ENCODE peak calls at places on chromosomes 12 and 14, in eight cellular contexts. Z is HFFc6, G is hepatocyte, V is fibroblast of mammary gland, L is glutamatergic neuron, H is lower lobe of right lung, M is B cell, P is endothelial cell. D is an unnamed sample.

GRCh38 chr14:22886500-22887259 is 3.7 kb downstream of the REM2 start:
- DNase-seq in Z (no peak), G (peak; percentile 78), P (peak; percentile 63), H (peak; percentile 87), M (peak; percentile 88), V (peak; percentile 47), L (peak; percentile 84), D (peak; percentile 89)

GRCh38 chr12:98968896-98969295 is 323.8 kb downstream of the APAF1 start:
- DNase-seq in V (no peak), H (no peak), Z (no peak), M (no peak), L (no peak), G (no peak), P (no peak), D (no peak)

GRCh38 chr12:52871291-52871961 is 22.6 kb upstream of the KRT78 start:
- DNase-seq in H (no peak), G (peak; percentile 58), Z (peak; percentile 77), V (peak; percentile 89), P (no peak), L (no peak), M (no peak), D (no peak)

GRCh38 chr14:50615566-50615965 is 52.5 kb downstream of the SAV1 start:
- DNase-seq in Z (no peak), L (no peak), P (no peak), G (no peak), V (no peak), H (no peak), M (no peak), D (no peak)

GRCh38 chr14:63611078-63611477 is 30.6 kb downstream of the WDR89 start:
- DNase-seq in Z (no peak), P (no peak), V (no peak), L (no peak), M (no peak), H (peak; percentile 62), G (no peak), D (no peak)

GRCh38 chr12:52612431-52613290 is 5.7 kb downstream of the KRT73 start:
- DNase-seq in P (no peak), Z (no peak), L (no peak), H (no peak), V (no peak), G (no peak), M (no peak), D (no peak)

GRCh38 chr14:69727860-69728259 is 39.1 kb upstream of the SRSF5 start:
- DNase-seq in L (no peak), H (no peak), Z (no peak), V (no peak), G (no peak), M (no peak), P (no peak), D (no peak)

GRCh38 chr14:94373708-94374107 is 14.7 kb downstream of the SERPINA1 start:
- DNase-seq in M (no peak), V (peak; percentile 99), G (no peak), H (no peak), P (no peak), L (no peak), Z (peak; percentile 80), D (no peak)

GRCh38 chr14:102629700-102630365 is 37.4 kb downstream of the RCOR1 start:
- DNase-seq in L (no peak), H (no peak), V (peak; percentile 17), Z (no peak), P (no peak), G (no peak), M (no peak), D (no peak)

GRCh38 chr12:130965668-130966067 is 12.0 kb downstream of the ADGRD1 start:
- DNase-seq in L (no peak), H (no peak), M (no peak), Z (no peak), P (no peak), G (no peak), V (peak; percentile 46), D (no peak)

GRCh38 chr12:123936956-123937706 is 35.5 kb downstream of the CCDC92 start:
- DNase-seq in H (no peak), V (no peak), P (no peak), L (no peak), Z (no peak), G (no peak), M (no peak), D (no peak)

GRCh38 chr12:118448341-118448740 is 72.0 kb downstream of the SUDS3 start:
- DNase-seq in V (no peak), L (no peak), P (no peak), H (no peak), M (no peak), Z (no peak), G (no peak), D (no peak)

GRCh38 chr14:70585221-70585620 is 15.2 kb downstream of the MED6 start:
- DNase-seq in V (peak; percentile 18), Z (peak; percentile 16), G (no peak), H (no peak), M (no peak), P (no peak), L (no peak), D (no peak)

GRCh38 chr12:2877959-2878732 is 1.1 kb downstream of the RHNO1 start:
- DNase-seq in P (no peak), Z (peak; percentile 15), V (peak; percentile 40), L (no peak), H (no peak), M (no peak), G (peak; percentile 45), D (no peak)

GRCh38 chr12:2876431-2877046 is 435 bp downstream of the FOXM1 start:
- DNase-seq in V (peak; percentile 21), P (peak; percentile 15), M (no peak), Z (peak; percentile 13), G (no peak), H (no peak), L (no peak), D (peak; percentile 43)

GRCh38 chr12:2879853-2880252 is 2.8 kb downstream of the RHNO1 start:
- DNase-seq in P (no peak), Z (no peak), V (no peak), G (no peak), M (no peak), H (no peak), L (no peak), D (no peak)

GRCh38 chr12:2877047-2877958 is at the start of the genes FOXM1 and RHNO1:
- DNase-seq in M (peak; percentile 85), P (peak; percentile 92), Z (peak; percentile 88), V (peak; percentile 85), G (peak; percentile 95), L (peak; percentile 92), H (peak; percentile 93), D (peak; percentile 94)
- TF ChIP-seq CTCF in M (no peak), P (no peak), Z (no peak), V (no peak), G (peak; percentile 6), L (no peak), H (peak; percentile 35), D (peak; percentile 11)

GRCh38 chr12:112807452-112807851 is 15.9 kb downstream of the RPH3A start:
- DNase-seq in V (no peak), H (no peak), G (no peak), P (no peak), L (no peak), Z (no peak), M (no peak), D (no peak)

GRCh38 chr12:112800183-112800582 is 8.6 kb downstream of the RPH3A start:
- DNase-seq in M (no peak), L (no peak), G (no peak), Z (no peak), V (no peak), P (no peak), H (no peak), D (no peak)

GRCh38 chr12:112801055-112801454 is 9.5 kb downstream of the RPH3A start:
- DNase-seq in V (no peak), P (no peak), L (no peak), G (no peak), Z (no peak), H (no peak), M (no peak), D (no peak)

GRCh38 chr12:112806721-112807120 is 15.2 kb downstream of the RPH3A start:
- DNase-seq in H (no peak), G (no peak), M (no peak), P (no peak), L (no peak), Z (no peak), V (no peak), D (no peak)

GRCh38 chr12:112803620-112804279 is 12.2 kb downstream of the RPH3A start:
- DNase-seq in L (no peak), H (no peak), G (no peak), V (no peak), P (no peak), Z (no peak), M (no peak), D (no peak)
- TF ChIP-seq CTCF in L (no peak), H (no peak), G (no peak), V (no peak), P (no peak), Z (no peak), M (no peak), D (no peak)

DNA sequence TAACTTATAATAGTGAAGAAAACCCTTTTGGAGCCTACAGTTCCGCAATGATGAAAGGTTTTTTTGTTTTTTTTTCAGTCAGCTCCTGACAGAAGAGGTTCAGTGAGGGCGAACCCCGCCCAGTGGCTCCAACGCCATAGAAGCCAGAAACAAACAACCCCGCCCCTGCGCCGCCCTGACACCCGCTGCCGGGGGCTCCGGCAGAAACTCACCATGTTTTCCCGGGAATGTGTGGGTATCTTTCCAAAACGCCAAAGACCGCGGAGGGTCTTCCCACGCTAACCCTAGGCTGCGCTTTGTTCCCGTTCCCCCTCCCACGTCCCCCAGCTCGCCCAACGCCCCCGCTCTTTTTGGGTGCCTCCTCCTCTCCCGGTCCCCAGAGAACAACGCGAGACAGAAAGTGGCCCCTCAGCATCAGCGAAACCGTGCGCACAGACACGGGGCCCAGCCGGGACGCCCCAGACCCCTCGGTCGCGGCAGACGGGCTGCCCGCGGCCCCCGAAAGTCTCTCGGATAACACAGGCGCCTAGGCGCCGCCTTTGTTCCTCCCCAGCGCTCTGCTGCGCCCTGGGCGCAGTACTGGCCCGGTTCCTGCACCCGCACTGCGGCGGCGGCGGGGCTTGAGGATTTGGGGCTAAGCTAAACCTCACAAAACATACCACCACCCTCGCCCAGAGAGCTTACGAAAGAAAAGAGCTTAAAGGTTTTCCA is 520 bp downstream of the TUBA1A start:
- DNase-seq in V (peak; percentile 69), H (peak; percentile 92), M (peak; percentile 86), L (peak; percentile 46), G (peak; percentile 77), Z (peak; percentile 65), P (peak; percentile 36), D (peak; percentile 71)
- TF ChIP-seq CTCF in V (no peak), H (no peak), M (no peak), L (no peak), G (no peak), Z (no peak), P (no peak), D (no peak)

DNA sequence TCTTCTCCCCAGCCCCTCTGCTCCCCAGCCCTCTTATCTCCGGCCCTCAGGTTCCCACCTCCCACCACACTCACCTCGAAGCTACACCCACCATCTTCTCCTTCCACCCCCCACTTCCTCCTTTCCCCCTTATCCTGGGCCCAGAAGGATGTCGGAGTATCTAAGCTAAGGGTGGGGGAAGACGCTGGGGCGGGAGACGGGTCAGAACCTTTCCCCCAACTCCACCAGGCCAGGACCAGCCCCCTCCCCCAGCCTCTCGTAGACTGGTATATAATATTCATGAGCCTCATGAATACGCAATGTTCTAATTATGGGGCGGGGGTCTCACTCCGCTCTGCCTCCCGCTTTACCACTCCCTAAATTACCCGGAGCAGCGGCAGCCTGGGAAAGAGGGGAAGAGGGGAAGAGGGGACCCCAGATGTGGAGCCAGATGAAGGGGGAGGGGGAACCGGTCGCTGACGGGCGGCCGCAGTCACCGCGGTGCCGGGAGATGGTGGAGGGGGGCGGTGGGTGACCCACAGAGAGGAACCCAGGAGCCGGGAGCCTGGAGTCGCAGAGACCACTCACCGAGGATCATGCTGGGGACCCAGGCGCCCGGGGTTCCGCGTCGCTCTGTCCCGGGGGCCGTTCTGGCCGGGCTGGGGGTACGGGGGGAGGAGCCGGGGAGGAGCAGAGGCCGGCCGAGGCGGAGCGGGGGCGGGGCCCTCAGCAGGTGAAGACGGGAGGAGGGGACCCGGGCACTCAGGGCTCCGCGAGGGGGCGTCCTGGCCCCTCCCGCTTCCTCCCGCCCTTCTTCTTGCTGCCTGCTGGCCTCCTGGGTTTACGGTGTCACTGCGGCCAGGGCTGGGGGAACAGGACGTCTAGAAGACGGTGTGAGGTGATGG is 6.4 kb upstream of the ZNF385A start:
- DNase-seq in L (peak; percentile 71), H (no peak), V (no peak), Z (no peak), P (peak; percentile 71), M (peak; percentile 76), G (peak; percentile 84), D (peak; percentile 91)
- TF ChIP-seq CTCF in L (no peak), H (no peak), V (no peak), Z (peak; percentile 13), P (no peak), M (no peak), G (peak; percentile 28), D (peak; percentile 36)